ENCODE peak calls at places on chromosome 3, in four cellular contexts. D is activated T-helper 1 cell treated with Interleukin-2 at 50 U/mL for 16 hours, Y is stomach, Z is aorta. V is an unnamed sample.

GRCh38 chr3:148389916-148390315 is 307.8 kb upstream of the AGTR1 start:
- DNase-seq in D (no peak), Y (no peak), Z (no peak), V (no peak)

GRCh38 chr3:64082917-64083587 is 59.8 kb upstream of the PSMD6 start:
- DNase-seq in D (no peak), Y (no peak), Z (no peak), V (no peak)

GRCh38 chr3:46960081-46960701 is 16.4 kb downstream of the CCDC12 start:
- DNase-seq in D (no peak), Y (no peak), Z (no peak), V (peak; percentile 69)

GRCh38 chr3:167084566-167084965 is 295.5 kb downstream of the ZBBX start:
- DNase-seq in D (no peak), Y (no peak), Z (no peak), V (no peak)

GRCh38 chr3:171585029-171585428 is 124.8 kb upstream of the TNIK start:
- DNase-seq in D (no peak), Y (no peak), Z (no peak), V (no peak)

GRCh38 chr3:9866639-9867038 is 13.4 kb downstream of the CIDEC start:
- DNase-seq in D (no peak), Y (no peak), Z (peak; percentile 57), V (no peak)

GRCh38 chr3:159548675-159549335 is 439.8 kb upstream of the IL12A start:
- DNase-seq in D (no peak), Y (no peak), Z (no peak), V (no peak)

GRCh38 chr3:55445551-55445950 is 41.6 kb downstream of the WNT5A start:
- DNase-seq in D (no peak), Y (peak; percentile 40), Z (no peak), V (no peak)

GRCh38 chr3:136142592-136142991 is 53.5 kb downstream of the MSL2 start:
- DNase-seq in D (no peak), Y (no peak), Z (no peak), V (no peak)

GRCh38 chr3:29240248-29240647 is 40.6 kb upstream of the RBMS3 start:
- DNase-seq in D (no peak), Y (no peak), Z (no peak), V (no peak)

GRCh38 chr3:177731644-177732268 is 534.5 kb upstream of the TBL1XR1 start:
- DNase-seq in D (no peak), Y (no peak), Z (no peak), V (no peak)

V was measured in spleen.